ENCODE peak calls at places on chromosome 22, in ten cellular contexts. Z is brain microvascular endothelial cell; E is left cardiac atrium; C is ureter; X is ovary; J is stomach; Y is iPS-NIHi11; O is stimulated activated CD8-positive, alpha-beta memory T cell treated with anti-CD3 and anti-CD28 coated beads, Interleukin-7, amount 100 ng/mL, for 1 hour; N is esophagus squamous epithelium; L is NCI-H2081. R is an unnamed sample.
A peak's percentile ranks its signal among the peaks of the same experiment; 100 is the strongest.

GRCh38 chr22:35539910-35540599 is 576 bp upstream of the RASD2 start:
- DNase-seq in Z (no peak), E (peak; percentile 59), C (peak; percentile 67), X (peak; percentile 65), J (peak; percentile 66), Y (peak; percentile 92), O (peak; percentile 43), N (no peak), L (peak; percentile 21), R (peak; percentile 48)

GRCh38 chr22:41976070-41976901 is 7.0 kb downstream of the SEPTIN3 start:
- DNase-seq in Z (no peak), E (no peak), C (no peak), X (no peak), J (peak; percentile 61), Y (peak; percentile 91), O (no peak), N (no peak), L (peak; percentile 37), R (peak; percentile 22)

GRCh38 chr22:37508431-37508963 is 10.7 kb downstream of the CARD10 start:
- DNase-seq in Z (no peak), E (peak; percentile 62), C (peak; percentile 40), X (no peak), J (no peak), Y (no peak), O (no peak), N (no peak), L (no peak), R (no peak)

GRCh38 chr22:45272498-45272897 is 12.3 kb upstream of the UPK3A start:
- DNase-seq in Z (no peak), E (no peak), C (no peak), X (no peak), J (no peak), Y (no peak), O (no peak), N (no peak), L (no peak), R (no peak)

GRCh38 chr22:44926491-44927415 is 83.1 kb downstream of the PHF21B start:
- DNase-seq in Z (no peak), E (no peak), C (no peak), X (no peak), J (no peak), Y (no peak), O (no peak), N (no peak), L (no peak), R (no peak)

GRCh38 chr22:29213481-29213880 is 7.8 kb downstream of the EMID1 start:
- DNase-seq in Z (no peak), E (no peak), C (no peak), X (no peak), J (no peak), Y (peak; percentile 7), O (no peak), N (no peak), L (no peak), R (no peak)

GRCh38 chr22:29722151-29722550 is 2.3 kb downstream of the CABP7 start:
- DNase-seq in Z (no peak), E (no peak), C (no peak), X (no peak), J (no peak), Y (no peak), O (no peak), N (no peak), L (no peak), R (no peak)

GRCh38 chr22:29737251-29738117 is 17.7 kb downstream of the CABP7 start:
- DNase-seq in Z (no peak), E (peak; percentile 41), C (no peak), X (no peak), J (no peak), Y (no peak), O (no peak), N (no peak), L (no peak), R (no peak)

GRCh38 chr22:26887456-26887855 is 230.1 kb downstream of the MIAT start:
- DNase-seq in Z (peak; percentile 78), E (no peak), C (no peak), X (no peak), J (no peak), Y (no peak), O (no peak), N (no peak), L (no peak), R (peak; percentile 57)

GRCh38 chr22:50014655-50015401 is 2.3 kb upstream of the IL17REL start:
- DNase-seq in Z (no peak), E (no peak), C (no peak), X (no peak), J (no peak), Y (peak; percentile 63), O (no peak), N (no peak), L (no peak), R (no peak)

GRCh38 chr22:31160328-31160978 is 471 bp downstream of the RNF185 start:
- DNase-seq in Z (no peak), E (peak; percentile 30), C (no peak), X (no peak), J (no peak), Y (no peak), O (no peak), N (no peak), L (no peak), R (peak; percentile 29)

GRCh38 chr22:44419429-44419828 is 78.6 kb downstream of the RTL6 start:
- DNase-seq in Z (peak; percentile 15), E (no peak), C (no peak), X (no peak), J (no peak), Y (no peak), O (no peak), N (no peak), L (no peak), R (no peak)

GRCh38 chr22:26483439-26484359 is at the start of the genes HPS4 and SRRD:
- DNase-seq in Z (peak; percentile 73), E (peak; percentile 90), C (peak; percentile 91), X (peak; percentile 87), J (peak; percentile 93), Y (peak; percentile 98), O (peak; percentile 90), N (peak; percentile 50), L (peak; percentile 79), R (peak; percentile 76)

GRCh38 chr22:39808087-39808486 is 85.5 kb downstream of the ENTHD1 start:
- DNase-seq in Z (no peak), E (no peak), C (no peak), X (no peak), J (no peak), Y (peak; percentile 68), O (no peak), N (no peak), L (no peak), R (peak; percentile 5)